ENCODE peak calls at places on chromosomes 1 and 21, in ten cellular contexts. S is AG04450; X is hepatocyte; W is cardiac muscle cell; B is AG04449; J is heart right ventricle; Q is fibroblast of lung; G is CD8-positive, alpha-beta T cell; L is fibroblast of pulmonary artery; P is colonic mucosa. A is an unnamed sample.

GRCh38 chr1:910311-910880 is 13.3 kb upstream of the SAMD11 start:
- DNase-seq in L (no peak), X (peak; percentile 5), J (no peak), P (peak; percentile 16), G (no peak), B (no peak), W (no peak), S (no peak), Q (no peak), A (no peak)

GRCh38 chr1:20885121-20885520 is 98.0 kb upstream of the HP1BP3 start:
- DNase-seq in J (no peak), G (no peak), Q (peak; percentile 45), W (peak; percentile 41), B (no peak), X (peak; percentile 6), S (no peak), L (peak; percentile 24), P (no peak), A (no peak)

GRCh38 chr1:24959623-24959975 is 29.5 kb upstream of the RUNX3 start:
- DNase-seq in W (no peak), J (no peak), Q (no peak), S (no peak), G (no peak), B (no peak), P (no peak), X (no peak), L (no peak), A (no peak)

GRCh38 chr21:46002841-46003574 is 21.4 kb downstream of the COL6A1 start:
- DNase-seq in L (no peak), J (no peak), X (no peak), B (no peak), S (no peak), W (no peak), P (peak; percentile 16), Q (no peak), G (no peak), A (no peak)

GRCh38 chr1:47483651-47484050 is 45.8 kb downstream of the FOXD2 start:
- DNase-seq in X (no peak), G (no peak), L (no peak), S (no peak), W (no peak), Q (no peak), B (no peak), J (no peak), P (no peak), A (no peak)

GRCh38 chr21:46150073-46150472 is 5.3 kb downstream of the FTCD start:
- DNase-seq in J (no peak), S (no peak), G (no peak), L (no peak), Q (no peak), B (no peak), W (no peak), X (no peak), P (no peak), A (no peak)

GRCh38 chr21:26064506-26064905 is 106.1 kb downstream of the APP start:
- DNase-seq in J (no peak), Q (no peak), B (no peak), X (no peak), W (no peak), P (no peak), L (no peak), G (no peak), S (no peak), A (no peak)

GRCh38 chr1:54125671-54126070 is 27.1 kb downstream of the CDCP2 start:
- DNase-seq in S (no peak), P (peak; percentile 47), B (no peak), Q (no peak), G (no peak), W (peak; percentile 36), L (peak; percentile 30), X (peak; percentile 60), J (peak; percentile 19), A (no peak)

GRCh38 chr1:39142394-39143060 is 62.0 kb upstream of the MACF1 start:
- DNase-seq in L (no peak), G (no peak), B (no peak), S (no peak), P (no peak), X (peak; percentile 20), Q (peak; percentile 59), J (no peak), W (no peak), A (no peak)

GRCh38 chr1:27299385-27300252 is 22.3 kb upstream of the TMEM222 start:
- DNase-seq in J (peak; percentile 53), S (peak; percentile 99), G (no peak), P (peak; percentile 53), X (peak; percentile 94), L (peak; percentile 98), Q (peak; percentile 99), B (peak; percentile 99), W (peak; percentile 98), A (peak; percentile 64)

GRCh38 chr1:247357062-247357780 is 25.6 kb upstream of the ZNF496 start:
- DNase-seq in P (no peak), J (peak; percentile 43), B (no peak), L (peak; percentile 72), X (peak; percentile 64), S (peak; percentile 69), Q (peak; percentile 76), G (no peak), W (peak; percentile 86), A (no peak)

GRCh38 chr1:116268211-116268610 is 104.8 kb upstream of the ATP1A1 start:
- DNase-seq in W (peak; percentile 37), B (no peak), J (no peak), S (no peak), P (peak; percentile 52), L (peak; percentile 16), X (peak; percentile 62), Q (no peak), G (no peak), A (no peak)

GRCh38 chr1:212852105-212852688 is 4.7 kb upstream of the SPATA45 start:
- DNase-seq in Q (no peak), J (no peak), G (no peak), P (no peak), L (no peak), S (no peak), B (no peak), W (no peak), X (no peak), A (no peak)

GRCh38 chr1:24707659-24708058 is 37.6 kb upstream of the CLIC4 start:
- DNase-seq in G (no peak), X (no peak), Q (peak; percentile 87), B (no peak), P (no peak), L (peak; percentile 86), S (no peak), W (peak; percentile 82), J (no peak), A (no peak)

GRCh38 chr1:154972517-154973343 is 1.8 kb upstream of the CKS1B start:
- DNase-seq in P (peak; percentile 70), X (peak; percentile 92), S (peak; percentile 86), J (peak; percentile 74), G (no peak), B (peak; percentile 84), Q (peak; percentile 98), L (peak; percentile 98), W (peak; percentile 98), A (peak; percentile 87)

GRCh38 chr21:36454079-36454478 is 25.8 kb downstream of the CLDN14 start:
- DNase-seq in P (no peak), B (no peak), S (no peak), X (no peak), Q (no peak), J (no peak), L (no peak), G (no peak), W (no peak), A (no peak)

GRCh38 chr1:33255347-33256311 is 663 bp upstream of the ZNF362 start:
- DNase-seq in X (peak; percentile 79), L (peak; percentile 29), P (peak; percentile 90), G (peak; percentile 13), J (peak; percentile 76), B (no peak), Q (peak; percentile 55), W (peak; percentile 55), S (no peak), A (no peak)

GRCh38 chr1:160471253-160471652 is 51.8 kb downstream of the SLAMF6 start:
- DNase-seq in J (no peak), B (no peak), P (no peak), G (no peak), S (no peak), W (no peak), Q (no peak), X (no peak), L (no peak), A (no peak)

DNA sequence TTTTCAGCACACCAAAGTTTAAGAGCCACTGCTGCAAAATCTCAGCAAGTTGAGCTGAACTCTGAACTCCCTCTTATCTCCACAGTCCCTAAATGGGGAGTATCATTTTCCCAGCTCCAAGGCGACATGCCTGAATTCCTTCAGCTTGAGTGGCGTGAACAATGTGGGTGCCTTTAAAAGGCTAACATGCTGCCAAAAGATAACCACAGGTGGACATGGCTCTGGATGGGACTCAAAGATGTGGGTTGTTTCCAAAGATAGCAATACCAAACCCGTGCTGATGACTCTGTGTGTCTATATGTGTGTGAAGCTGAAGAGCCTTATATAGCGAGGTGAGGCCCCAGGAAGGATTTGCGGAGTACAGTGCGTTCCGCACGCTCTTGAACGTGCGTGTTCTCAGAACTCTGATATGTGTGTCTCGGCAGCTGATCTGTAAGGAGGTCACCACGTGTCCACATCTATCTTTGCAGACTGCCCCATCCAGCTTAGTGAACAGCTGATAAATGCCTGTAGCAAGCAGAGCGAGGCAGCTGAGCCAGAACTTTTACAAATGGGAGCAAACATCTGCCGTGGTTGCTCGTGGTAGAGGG is 189.2 kb downstream of the DYRK1A start:
- DNase-seq in X (peak; percentile 47), W (no peak), S (no peak), L (no peak), Q (no peak), J (no peak), G (no peak), P (no peak), B (no peak), A (no peak)
- H3K4me3 ChIP-seq in X (no peak overlapping the region), W (no peak overlapping the region), S (no peak overlapping the region), L (no peak overlapping the region), Q (no peak overlapping the region), J (no peak overlapping the region), G (no peak overlapping the region), P (no peak overlapping the region), B (no peak overlapping the region), A (no peak overlapping the region)

GRCh38 chr1:205584732-205585131 is 47.1 kb downstream of the ELK4 start:
- DNase-seq in P (peak; percentile 26), J (no peak), B (no peak), W (no peak), Q (no peak), X (no peak), L (no peak), S (no peak), G (no peak), A (no peak)
- TF ChIP-seq CTCF in P (no peak), J (peak; percentile 21), B (no peak), W (peak; percentile 33), Q (peak; percentile 24), X (peak; percentile 16), L (peak; percentile 35), S (peak; percentile 34), G (no peak), A (peak; percentile 53)

GRCh38 chr1:220768127-220768601 is 18.5 kb upstream of the MTARC1 start:
- DNase-seq in P (no peak), L (peak; percentile 67), W (peak; percentile 78), B (no peak), Q (no peak), S (no peak), J (no peak), X (no peak), G (no peak), A (no peak)
- H3K4me3 ChIP-seq in P (no peak overlapping the region), L (no peak overlapping the region), W (no peak overlapping the region), B (no peak overlapping the region), Q (no peak overlapping the region), S (no peak overlapping the region), J (no peak overlapping the region), X (no peak overlapping the region), G (no peak overlapping the region), A (no peak overlapping the region)

GRCh38 chr1:29245876-29246275 is 9.6 kb downstream of the PTPRU start:
- DNase-seq in G (no peak), S (no peak), J (no peak), P (no peak), Q (peak; percentile 45), X (no peak), L (peak; percentile 67), B (no peak), W (peak; percentile 71), A (no peak)
- TF ChIP-seq CTCF in G (no peak), S (peak; percentile 60), J (peak; percentile 47), P (peak; percentile 47), Q (peak; percentile 65), X (peak; percentile 42), L (peak; percentile 42), B (peak; percentile 87), W (peak; percentile 41), A (peak; percentile 62)